ENCODE peak calls at places on chromosomes 11 and 22, in five cellular contexts. One of them, this sample, is unnamed.

GRCh38 chr22:33166206-33166605 is 108.0 kb upstream of the SYN3 start:
- DNase-seq in activated CD8-positive, alpha-beta T cell treated with anti-CD3 and anti-CD28 coated beads, Interleukin-2, amount 10 ng/mL, durations not matched to agents 7 days and 5 days: no peak
- DNase-seq in mesenteric fat pad: no peak
- DNase-seq in neural progenitor cell: no peak
- DNase-seq in left colon: no peak
- DNase-seq in this sample: no peak

GRCh38 chr22:50483106-50483505 is 1.8 kb downstream of the ADM2 start:
- DNase-seq in mesenteric fat pad: no peak
- DNase-seq in activated CD8-positive, alpha-beta T cell treated with anti-CD3 and anti-CD28 coated beads, Interleukin-2, amount 10 ng/mL, durations not matched to agents 7 days and 5 days: no peak
- DNase-seq in neural progenitor cell: no peak
- DNase-seq in left colon: no peak
- DNase-seq in this sample: no peak

GRCh38 chr11:46330887-46331652 is 16.2 kb upstream of the DGKZ start:
- DNase-seq in left colon: no peak
- DNase-seq in mesenteric fat pad: no peak
- DNase-seq in neural progenitor cell: no peak
- DNase-seq in activated CD8-positive, alpha-beta T cell treated with anti-CD3 and anti-CD28 coated beads, Interleukin-2, amount 10 ng/mL, durations not matched to agents 7 days and 5 days: peak; percentile 64
- DNase-seq in this sample: no peak

GRCh38 chr11:32893091-32893946 is 708 bp downstream of the QSER1 start:
- DNase-seq in left colon: peak; percentile 71
- DNase-seq in neural progenitor cell: peak; percentile 92
- DNase-seq in activated CD8-positive, alpha-beta T cell treated with anti-CD3 and anti-CD28 coated beads, Interleukin-2, amount 10 ng/mL, durations not matched to agents 7 days and 5 days: peak; percentile 49
- DNase-seq in mesenteric fat pad: no peak
- DNase-seq in this sample: peak; percentile 68

GRCh38 chr11:128848815-128849455 is 18.2 kb downstream of the KCNJ1 start:
- DNase-seq in activated CD8-positive, alpha-beta T cell treated with anti-CD3 and anti-CD28 coated beads, Interleukin-2, amount 10 ng/mL, durations not matched to agents 7 days and 5 days: peak; percentile 73
- DNase-seq in left colon: peak; percentile 71
- DNase-seq in mesenteric fat pad: no peak
- DNase-seq in neural progenitor cell: peak; percentile 88
- DNase-seq in this sample: no peak

GRCh38 chr11:114115406-114116054 is 56.0 kb downstream of the ZBTB16 start:
- DNase-seq in left colon: no peak
- DNase-seq in mesenteric fat pad: no peak
- DNase-seq in activated CD8-positive, alpha-beta T cell treated with anti-CD3 and anti-CD28 coated beads, Interleukin-2, amount 10 ng/mL, durations not matched to agents 7 days and 5 days: no peak
- DNase-seq in neural progenitor cell: peak; percentile 53
- DNase-seq in this sample: peak; percentile 60

GRCh38 chr11:62983536-62984199 is 1.1 kb downstream of the SLC22A6 start:
- DNase-seq in left colon: no peak
- DNase-seq in neural progenitor cell: no peak
- DNase-seq in mesenteric fat pad: peak; percentile 83
- DNase-seq in activated CD8-positive, alpha-beta T cell treated with anti-CD3 and anti-CD28 coated beads, Interleukin-2, amount 10 ng/mL, durations not matched to agents 7 days and 5 days: no peak
- DNase-seq in this sample: no peak

GRCh38 chr11:96024666-96025065 is 100.8 kb upstream of the MTMR2 start:
- DNase-seq in mesenteric fat pad: no peak
- DNase-seq in activated CD8-positive, alpha-beta T cell treated with anti-CD3 and anti-CD28 coated beads, Interleukin-2, amount 10 ng/mL, durations not matched to agents 7 days and 5 days: peak; percentile 39
- DNase-seq in left colon: no peak
- DNase-seq in neural progenitor cell: no peak
- DNase-seq in this sample: no peak

GRCh38 chr11:62127941-62128770 is 4.3 kb downstream of the INCENP start:
- DNase-seq in neural progenitor cell: no peak
- DNase-seq in mesenteric fat pad: peak; percentile 45
- DNase-seq in activated CD8-positive, alpha-beta T cell treated with anti-CD3 and anti-CD28 coated beads, Interleukin-2, amount 10 ng/mL, durations not matched to agents 7 days and 5 days: no peak
- DNase-seq in left colon: no peak
- DNase-seq in this sample: peak; percentile 55

GRCh38 chr11:6225024-6225423 is 9.4 kb downstream of the FHIP1B start:
- DNase-seq in activated CD8-positive, alpha-beta T cell treated with anti-CD3 and anti-CD28 coated beads, Interleukin-2, amount 10 ng/mL, durations not matched to agents 7 days and 5 days: no peak
- DNase-seq in mesenteric fat pad: no peak
- DNase-seq in neural progenitor cell: no peak
- DNase-seq in left colon: no peak
- DNase-seq in this sample: no peak

GRCh38 chr11:124788521-124788920 is 11.7 kb downstream of the MSANTD2 start:
- DNase-seq in mesenteric fat pad: no peak
- DNase-seq in neural progenitor cell: no peak
- DNase-seq in left colon: no peak
- DNase-seq in activated CD8-positive, alpha-beta T cell treated with anti-CD3 and anti-CD28 coated beads, Interleukin-2, amount 10 ng/mL, durations not matched to agents 7 days and 5 days: no peak
- DNase-seq in this sample: no peak

GRCh38 chr11:65429069-65429681 is 6.6 kb downstream of the NEAT1 start:
- DNase-seq in activated CD8-positive, alpha-beta T cell treated with anti-CD3 and anti-CD28 coated beads, Interleukin-2, amount 10 ng/mL, durations not matched to agents 7 days and 5 days: no peak
- DNase-seq in neural progenitor cell: peak; percentile 32
- DNase-seq in left colon: peak; percentile 28
- DNase-seq in mesenteric fat pad: peak; percentile 51
- DNase-seq in this sample: peak; percentile 69

GRCh38 chr11:40306938-40307548 is 1152.4 kb downstream of the LRRC4C start:
- DNase-seq in left colon: no peak
- DNase-seq in neural progenitor cell: peak; percentile 65
- DNase-seq in activated CD8-positive, alpha-beta T cell treated with anti-CD3 and anti-CD28 coated beads, Interleukin-2, amount 10 ng/mL, durations not matched to agents 7 days and 5 days: no peak
- DNase-seq in mesenteric fat pad: no peak
- DNase-seq in this sample: no peak

GRCh38 chr22:27719535-27720227 is 81.9 kb downstream of the MN1 start:
- DNase-seq in neural progenitor cell: no peak
- DNase-seq in left colon: no peak
- DNase-seq in mesenteric fat pad: no peak
- DNase-seq in activated CD8-positive, alpha-beta T cell treated with anti-CD3 and anti-CD28 coated beads, Interleukin-2, amount 10 ng/mL, durations not matched to agents 7 days and 5 days: no peak
- DNase-seq in this sample: no peak

GRCh38 chr11:123072762-123073161 is 10.8 kb upstream of the HSPA8 start:
- DNase-seq in neural progenitor cell: no peak
- DNase-seq in activated CD8-positive, alpha-beta T cell treated with anti-CD3 and anti-CD28 coated beads, Interleukin-2, amount 10 ng/mL, durations not matched to agents 7 days and 5 days: no peak
- DNase-seq in left colon: no peak
- DNase-seq in mesenteric fat pad: no peak
- DNase-seq in this sample: no peak

GRCh38 chr11:64935634-64936081 is at the start of gene GPHA2:
- DNase-seq in left colon: no peak
- DNase-seq in mesenteric fat pad: no peak
- DNase-seq in neural progenitor cell: peak; percentile 82
- DNase-seq in activated CD8-positive, alpha-beta T cell treated with anti-CD3 and anti-CD28 coated beads, Interleukin-2, amount 10 ng/mL, durations not matched to agents 7 days and 5 days: no peak
- DNase-seq in this sample: no peak

GRCh38 chr11:58577441-58578135 is 1.3 kb upstream of the ZFP91 start:
- DNase-seq in activated CD8-positive, alpha-beta T cell treated with anti-CD3 and anti-CD28 coated beads, Interleukin-2, amount 10 ng/mL, durations not matched to agents 7 days and 5 days: peak; percentile 82
- DNase-seq in mesenteric fat pad: no peak
- DNase-seq in left colon: peak; percentile 69
- DNase-seq in neural progenitor cell: peak; percentile 61
- DNase-seq in this sample: peak; percentile 87

GRCh38 chr11:129279326-129280026 is 87.4 kb upstream of the ARHGAP32 start:
- DNase-seq in left colon: peak; percentile 83
- DNase-seq in activated CD8-positive, alpha-beta T cell treated with anti-CD3 and anti-CD28 coated beads, Interleukin-2, amount 10 ng/mL, durations not matched to agents 7 days and 5 days: peak; percentile 71
- DNase-seq in neural progenitor cell: peak; percentile 93
- DNase-seq in mesenteric fat pad: peak; percentile 92
- DNase-seq in this sample: peak; percentile 87

GRCh38 chr11:74057251-74058151 is 48.6 kb upstream of the UCP3 start:
- DNase-seq in left colon: no peak
- DNase-seq in neural progenitor cell: no peak
- DNase-seq in activated CD8-positive, alpha-beta T cell treated with anti-CD3 and anti-CD28 coated beads, Interleukin-2, amount 10 ng/mL, durations not matched to agents 7 days and 5 days: no peak
- DNase-seq in mesenteric fat pad: no peak
- DNase-seq in this sample: no peak

GRCh38 chr22:29635734-29636357 is 32.4 kb downstream of the NF2 start:
- DNase-seq in mesenteric fat pad: no peak
- DNase-seq in activated CD8-positive, alpha-beta T cell treated with anti-CD3 and anti-CD28 coated beads, Interleukin-2, amount 10 ng/mL, durations not matched to agents 7 days and 5 days: no peak
- DNase-seq in neural progenitor cell: peak; percentile 51
- DNase-seq in left colon: no peak
- DNase-seq in this sample: no peak

GRCh38 chr22:29695129-29695926 is 24.5 kb upstream of the CABP7 start:
- DNase-seq in neural progenitor cell: no peak
- DNase-seq in activated CD8-positive, alpha-beta T cell treated with anti-CD3 and anti-CD28 coated beads, Interleukin-2, amount 10 ng/mL, durations not matched to agents 7 days and 5 days: no peak
- DNase-seq in mesenteric fat pad: no peak
- DNase-seq in left colon: no peak
- DNase-seq in this sample: no peak

GRCh38 chr11:131172011-131172410 is 198.4 kb upstream of the NTM start:
- DNase-seq in neural progenitor cell: no peak
- DNase-seq in activated CD8-positive, alpha-beta T cell treated with anti-CD3 and anti-CD28 coated beads, Interleukin-2, amount 10 ng/mL, durations not matched to agents 7 days and 5 days: no peak
- DNase-seq in left colon: no peak
- DNase-seq in mesenteric fat pad: no peak
- DNase-seq in this sample: no peak

GRCh38 chr11:59216654-59217640 is 4.2 kb upstream of the MPEG1 start:
- DNase-seq in left colon: no peak
- DNase-seq in activated CD8-positive, alpha-beta T cell treated with anti-CD3 and anti-CD28 coated beads, Interleukin-2, amount 10 ng/mL, durations not matched to agents 7 days and 5 days: no peak
- DNase-seq in neural progenitor cell: no peak
- DNase-seq in mesenteric fat pad: no peak
- DNase-seq in this sample: peak; percentile 79

GRCh38 chr11:11663907-11664306 is 42.1 kb upstream of the GALNT18 start:
- DNase-seq in left colon: no peak
- DNase-seq in mesenteric fat pad: no peak
- DNase-seq in neural progenitor cell: no peak
- DNase-seq in activated CD8-positive, alpha-beta T cell treated with anti-CD3 and anti-CD28 coated beads, Interleukin-2, amount 10 ng/mL, durations not matched to agents 7 days and 5 days: no peak
- DNase-seq in this sample: no peak

GRCh38 chr11:69540118-69541000 is 58.9 kb downstream of the LINC01488 start:
- DNase-seq in mesenteric fat pad: peak; percentile 87
- DNase-seq in activated CD8-positive, alpha-beta T cell treated with anti-CD3 and anti-CD28 coated beads, Interleukin-2, amount 10 ng/mL, durations not matched to agents 7 days and 5 days: no peak
- DNase-seq in left colon: peak; percentile 12
- DNase-seq in neural progenitor cell: peak; percentile 23
- DNase-seq in this sample: peak; percentile 62

GRCh38 chr11:1934326-1935155 is 12.6 kb upstream of the MRPL23 start:
- DNase-seq in neural progenitor cell: no peak
- DNase-seq in mesenteric fat pad: peak; percentile 76
- DNase-seq in activated CD8-positive, alpha-beta T cell treated with anti-CD3 and anti-CD28 coated beads, Interleukin-2, amount 10 ng/mL, durations not matched to agents 7 days and 5 days: no peak
- DNase-seq in left colon: no peak
- DNase-seq in this sample: no peak

GRCh38 chr22:27795053-27795452 is 6.5 kb downstream of the MN1 start:
- DNase-seq in left colon: no peak
- DNase-seq in activated CD8-positive, alpha-beta T cell treated with anti-CD3 and anti-CD28 coated beads, Interleukin-2, amount 10 ng/mL, durations not matched to agents 7 days and 5 days: no peak
- DNase-seq in mesenteric fat pad: no peak
- DNase-seq in neural progenitor cell: peak; percentile 76
- DNase-seq in this sample: no peak

GRCh38 chr22:36955691-36956090 is 42.3 kb downstream of the CSF2RB start:
- DNase-seq in activated CD8-positive, alpha-beta T cell treated with anti-CD3 and anti-CD28 coated beads, Interleukin-2, amount 10 ng/mL, durations not matched to agents 7 days and 5 days: no peak
- DNase-seq in left colon: no peak
- DNase-seq in neural progenitor cell: no peak
- DNase-seq in mesenteric fat pad: no peak
- DNase-seq in this sample: no peak